ENCODE peak calls at places on chromosome 7, in six cellular contexts. W is head of caudate nucleus, X is GM19239, S is GM10248, D is psoas muscle, Q is HT1080. N is an unnamed sample.
A peak's percentile ranks its signal among the peaks of the same experiment; 100 is the strongest.

GRCh38 chr7:146702898-146703297 is 586.3 kb downstream of the CNTNAP2 start:
- DNase-seq in W (no peak), X (no peak), S (no peak), D (no peak), Q (no peak), N (no peak)

GRCh38 chr7:146654048-146654447 is 537.4 kb downstream of the CNTNAP2 start:
- DNase-seq in W (no peak), X (no peak), S (no peak), D (no peak), Q (peak; percentile 15), N (no peak)

GRCh38 chr7:20197837-20198236 is 19.3 kb downstream of the MACC1 start:
- DNase-seq in W (no peak), X (no peak), S (no peak), D (no peak), Q (no peak), N (no peak)

GRCh38 chr7:80960228-80960627 is 41.4 kb upstream of the SEMA3C start:
- DNase-seq in W (no peak), X (no peak), S (no peak), D (no peak), Q (no peak), N (no peak)

GRCh38 chr7:156680281-156680680 is 39.7 kb downstream of the RNF32 start:
- DNase-seq in W (no peak), X (no peak), S (no peak), D (no peak), Q (no peak), N (no peak)

GRCh38 chr7:130365511-130366441 is 14.5 kb upstream of the CPA1 start:
- DNase-seq in W (no peak), X (peak; percentile 30), S (no peak), D (peak; percentile 87), Q (peak; percentile 58), N (peak; percentile 31)

GRCh38 chr7:30596721-30597120 is 2.0 kb downstream of the GARS1 start:
- DNase-seq in W (no peak), X (no peak), S (no peak), D (no peak), Q (no peak), N (no peak)

GRCh38 chr7:985915-986741 is 3.1 kb downstream of the CYP2W1 start:
- DNase-seq in W (no peak), X (no peak), S (no peak), D (no peak), Q (peak; percentile 51), N (no peak)

GRCh38 chr7:118195837-118196474 is 12.0 kb downstream of the LSM8 start:
- DNase-seq in W (peak; percentile 59), X (no peak), S (peak; percentile 32), D (no peak), Q (peak; percentile 43), N (no peak)

GRCh38 chr7:17234398-17235021 is 63.9 kb upstream of the AHR start:
- DNase-seq in W (peak; percentile 64), X (peak; percentile 28), S (peak; percentile 58), D (no peak), Q (peak; percentile 94), N (peak; percentile 88)

GRCh38 chr7:46937826-46938225 is 644.1 kb downstream of the TNS3 start:
- DNase-seq in W (no peak), X (no peak), S (no peak), D (no peak), Q (no peak), N (no peak)

GRCh38 chr7:57868771-57869483 is 418.9 kb downstream of the ZNF716 start:
- DNase-seq in W (no peak), X (no peak), S (no peak), D (peak; percentile 34), Q (peak; percentile 0), N (peak; percentile 15)

GRCh38 chr7:3043544-3044395 is at the start of gene CARD11:
- DNase-seq in W (no peak), X (peak; percentile 55), S (peak; percentile 74), D (no peak), Q (no peak), N (no peak)

GRCh38 chr7:1395211-1396070 is 63.8 kb downstream of the MICALL2 start:
- DNase-seq in W (no peak), X (no peak), S (no peak), D (no peak), Q (no peak), N (no peak)

GRCh38 chr7:55075464-55075971 is 56.7 kb downstream of the EGFR start:
- DNase-seq in W (peak; percentile 76), X (no peak), S (no peak), D (peak; percentile 91), Q (no peak), N (no peak)

GRCh38 chr7:3196629-3197028 is 104.4 kb upstream of the SDK1 start:
- DNase-seq in W (no peak), X (no peak), S (no peak), D (no peak), Q (no peak), N (no peak)

GRCh38 chr7:48887500-48887899 is 36.8 kb upstream of the CDC14C start:
- DNase-seq in W (no peak), X (no peak), S (no peak), D (peak; percentile 60), Q (peak; percentile 43), N (no peak)

GRCh38 chr7:73999664-74000420 is 28.1 kb upstream of the ELN start:
- DNase-seq in W (no peak), X (no peak), S (no peak), D (no peak), Q (no peak), N (no peak)

GRCh38 chr7:477626-478220 is 41.9 kb downstream of the PDGFA start:
- DNase-seq in W (no peak), X (no peak), S (no peak), D (peak; percentile 48), Q (peak; percentile 43), N (peak; percentile 40)

GRCh38 chr7:127337581-127337980 is 54.9 kb downstream of the ZNF800 start:
- DNase-seq in W (no peak), X (no peak), S (no peak), D (no peak), Q (no peak), N (no peak)

GRCh38 chr7:101410743-101411476 is 48.2 kb downstream of the COL26A1 start:
- DNase-seq in W (no peak), X (peak; percentile 48), S (peak; percentile 77), D (no peak), Q (no peak), N (no peak)

GRCh38 chr7:103031024-103031423 is 43.6 kb downstream of the FBXL13 start:
- DNase-seq in W (no peak), X (no peak), S (no peak), D (no peak), Q (no peak), N (no peak)

GRCh38 chr7:148368562-148368961 is 222.0 kb upstream of the C7orf33 start:
- DNase-seq in W (no peak), X (no peak), S (no peak), D (no peak), Q (no peak), N (no peak)

GRCh38 chr7:111835066-111835465 is 272.8 kb upstream of the IMMP2L start:
- DNase-seq in W (no peak), X (no peak), S (no peak), D (no peak), Q (peak; percentile 68), N (no peak)

GRCh38 chr7:146772581-146772980 is 656.0 kb downstream of the CNTNAP2 start:
- DNase-seq in W (no peak), X (no peak), S (no peak), D (no peak), Q (no peak), N (no peak)

GRCh38 chr7:15625456-15625855 is 61.0 kb downstream of the MEOX2 start:
- DNase-seq in W (no peak), X (no peak), S (no peak), D (no peak), Q (no peak), N (no peak)

GRCh38 chr7:131538071-131538790 is 18.2 kb downstream of the PODXL start:
- DNase-seq in W (no peak), X (no peak), S (no peak), D (no peak), Q (peak; percentile 79), N (no peak)

GRCh38 chr7:5549096-5549896 is 125.7 kb upstream of the TNRC18 start:
- DNase-seq in W (no peak), X (no peak), S (no peak), D (peak; percentile 65), Q (peak; percentile 97), N (no peak)

N was measured in CD14-positive monocyte.